ENCODE peak calls at places on chromosomes 12 and 14, in five cellular contexts. One of them, this sample, is unnamed.
A peak's percentile ranks its signal among the peaks of the same experiment; 100 is the strongest.

GRCh38 chr12:92938018-92938417 is 8.9 kb upstream of the EEA1 start:
- DNase-seq in tibial nerve: no peak
- DNase-seq in stomach: no peak
- DNase-seq in A549: no peak
- DNase-seq in transverse colon: no peak
- DNase-seq in this sample: no peak

GRCh38 chr12:74985986-74986319 is 223.7 kb downstream of the KCNC2 start:
- DNase-seq in tibial nerve: no peak
- DNase-seq in stomach: no peak
- DNase-seq in transverse colon: no peak
- DNase-seq in A549: no peak
- DNase-seq in this sample: no peak

GRCh38 chr12:68894276-68894855 is 38.6 kb downstream of the CPM start:
- DNase-seq in stomach: no peak
- DNase-seq in A549: no peak
- DNase-seq in transverse colon: no peak
- DNase-seq in tibial nerve: no peak
- DNase-seq in this sample: no peak

GRCh38 chr14:90743826-90744225 is 72.4 kb downstream of the TTC7B start:
- DNase-seq in tibial nerve: no peak
- DNase-seq in A549: no peak
- DNase-seq in stomach: no peak
- DNase-seq in transverse colon: no peak
- DNase-seq in this sample: no peak

GRCh38 chr12:31526158-31526546 is 64.8 kb downstream of the DENND5B start:
- DNase-seq in tibial nerve: no peak
- DNase-seq in transverse colon: no peak
- DNase-seq in stomach: no peak
- DNase-seq in A549: no peak
- DNase-seq in this sample: no peak

GRCh38 chr14:68630611-68631013 is 162.3 kb downstream of the ZFP36L1 start:
- DNase-seq in transverse colon: no peak
- DNase-seq in tibial nerve: no peak
- DNase-seq in A549: no peak
- DNase-seq in stomach: no peak
- DNase-seq in this sample: no peak

GRCh38 chr14:105760691-105761344 is 234.4 kb downstream of the TMEM121 start:
- DNase-seq in tibial nerve: no peak
- DNase-seq in stomach: peak; percentile 14
- DNase-seq in transverse colon: no peak
- DNase-seq in A549: no peak
- DNase-seq in this sample: no peak

GRCh38 chr12:71465794-71466193 is 26.2 kb downstream of the LGR5 start:
- DNase-seq in A549: no peak
- DNase-seq in stomach: no peak
- DNase-seq in tibial nerve: no peak
- DNase-seq in transverse colon: no peak
- DNase-seq in this sample: no peak

GRCh38 chr12:128339121-128339520 is 72.2 kb downstream of the TMEM132C start:
- DNase-seq in A549: no peak
- DNase-seq in transverse colon: no peak
- DNase-seq in stomach: no peak
- DNase-seq in tibial nerve: no peak
- DNase-seq in this sample: no peak

GRCh38 chr12:94771199-94771598 is 120.8 kb upstream of the TMCC3 start:
- DNase-seq in transverse colon: no peak
- DNase-seq in tibial nerve: no peak
- DNase-seq in A549: no peak
- DNase-seq in stomach: no peak
- DNase-seq in this sample: no peak

GRCh38 chr12:71662861-71663560 is 637 bp downstream of the ZFC3H1 start:
- DNase-seq in tibial nerve: peak; percentile 32
- DNase-seq in stomach: peak; percentile 62
- DNase-seq in A549: peak; percentile 43
- DNase-seq in transverse colon: peak; percentile 73
- DNase-seq in this sample: peak; percentile 72

GRCh38 chr14:81219821-81220487 is 805 bp downstream of the GTF2A1 start:
- DNase-seq in transverse colon: peak; percentile 29
- DNase-seq in stomach: peak; percentile 43
- DNase-seq in tibial nerve: no peak
- DNase-seq in A549: no peak
- DNase-seq in this sample: peak; percentile 34

GRCh38 chr14:99258884-99259283 is 13.1 kb downstream of the BCL11B start:
- DNase-seq in tibial nerve: no peak
- DNase-seq in transverse colon: no peak
- DNase-seq in stomach: no peak
- DNase-seq in A549: no peak
- DNase-seq in this sample: no peak

GRCh38 chr14:94679106-94679819 is 67.1 kb downstream of the SERPINA3 start:
- DNase-seq in tibial nerve: no peak
- DNase-seq in transverse colon: no peak
- DNase-seq in A549: no peak
- DNase-seq in stomach: peak; percentile 19
- DNase-seq in this sample: no peak

GRCh38 chr14:36718216-36718615 is 56.6 kb downstream of the PAX9 start:
- DNase-seq in tibial nerve: no peak
- DNase-seq in stomach: no peak
- DNase-seq in A549: no peak
- DNase-seq in transverse colon: no peak
- DNase-seq in this sample: no peak

GRCh38 chr12:19764408-19764807 is 325.1 kb downstream of the AEBP2 start:
- DNase-seq in stomach: no peak
- DNase-seq in tibial nerve: no peak
- DNase-seq in A549: no peak
- DNase-seq in transverse colon: no peak
- DNase-seq in this sample: no peak

GRCh38 chr14:78530078-78530477 is 359.9 kb downstream of the NRXN3 start:
- DNase-seq in stomach: no peak
- DNase-seq in transverse colon: no peak
- DNase-seq in tibial nerve: no peak
- DNase-seq in A549: no peak
- DNase-seq in this sample: no peak

GRCh38 chr12:78115889-78116288 is 285.2 kb downstream of the NAV3 start:
- DNase-seq in transverse colon: no peak
- DNase-seq in A549: no peak
- DNase-seq in tibial nerve: no peak
- DNase-seq in stomach: no peak
- DNase-seq in this sample: no peak

GRCh38 chr12:31589582-31589895 is 1.4 kb downstream of the DENND5B start:
- DNase-seq in A549: no peak
- DNase-seq in stomach: no peak
- DNase-seq in transverse colon: no peak
- DNase-seq in tibial nerve: peak; percentile 48
- DNase-seq in this sample: peak; percentile 89

GRCh38 chr12:131491887-131492490 is 218.9 kb upstream of the SFSWAP start:
- DNase-seq in A549: no peak
- DNase-seq in stomach: no peak
- DNase-seq in tibial nerve: no peak
- DNase-seq in transverse colon: no peak
- DNase-seq in this sample: no peak

GRCh38 chr12:41944241-41944640 is 200.4 kb downstream of the GXYLT1 start:
- DNase-seq in stomach: no peak
- DNase-seq in A549: no peak
- DNase-seq in transverse colon: no peak
- DNase-seq in tibial nerve: no peak
- DNase-seq in this sample: no peak

GRCh38 chr12:54125950-54126695 is 62.7 kb downstream of the SMUG1 start:
- DNase-seq in tibial nerve: peak; percentile 32
- DNase-seq in A549: no peak
- DNase-seq in stomach: peak; percentile 75
- DNase-seq in transverse colon: peak; percentile 24
- DNase-seq in this sample: no peak

GRCh38 chr12:97359291-97359690 is 103.3 kb upstream of the RMST start:
- DNase-seq in A549: no peak
- DNase-seq in transverse colon: no peak
- DNase-seq in tibial nerve: no peak
- DNase-seq in stomach: no peak
- DNase-seq in this sample: no peak
- TF ChIP-seq EP300 in A549: no peak
- TF ChIP-seq EP300 in transverse colon: no peak
- TF ChIP-seq EP300 in tibial nerve: no peak
- TF ChIP-seq EP300 in stomach: no peak
- TF ChIP-seq EP300 in this sample: no peak

GRCh38 chr12:1934831-1935230 is 16.4 kb upstream of the CACNA2D4 start:
- DNase-seq in A549: no peak
- DNase-seq in tibial nerve: no peak
- DNase-seq in stomach: no peak
- DNase-seq in transverse colon: no peak
- DNase-seq in this sample: no peak

GRCh38 chr12:1935242-1935641 is 16.8 kb upstream of the CACNA2D4 start:
- DNase-seq in stomach: no peak
- DNase-seq in tibial nerve: no peak
- DNase-seq in transverse colon: no peak
- DNase-seq in A549: no peak
- DNase-seq in this sample: no peak

GRCh38 chr12:1936406-1937320 is 18.2 kb upstream of the CACNA2D4 start:
- DNase-seq in stomach: peak; percentile 91
- DNase-seq in transverse colon: peak; percentile 87
- DNase-seq in A549: peak; percentile 13
- DNase-seq in tibial nerve: no peak
- DNase-seq in this sample: peak; percentile 84

GRCh38 chr12:1934068-1934467 is 15.6 kb upstream of the CACNA2D4 start:
- DNase-seq in stomach: no peak
- DNase-seq in transverse colon: no peak
- DNase-seq in tibial nerve: no peak
- DNase-seq in A549: no peak
- DNase-seq in this sample: no peak

GRCh38 chr12:1935700-1936378 is 17.4 kb upstream of the CACNA2D4 start:
- DNase-seq in A549: no peak
- DNase-seq in transverse colon: no peak
- DNase-seq in stomach: peak; percentile 90
- DNase-seq in tibial nerve: no peak
- DNase-seq in this sample: no peak
- TF ChIP-seq EP300 in A549: no peak
- TF ChIP-seq EP300 in transverse colon: no peak
- TF ChIP-seq EP300 in stomach: no peak
- TF ChIP-seq EP300 in tibial nerve: no peak
- TF ChIP-seq EP300 in this sample: no peak

DNA sequence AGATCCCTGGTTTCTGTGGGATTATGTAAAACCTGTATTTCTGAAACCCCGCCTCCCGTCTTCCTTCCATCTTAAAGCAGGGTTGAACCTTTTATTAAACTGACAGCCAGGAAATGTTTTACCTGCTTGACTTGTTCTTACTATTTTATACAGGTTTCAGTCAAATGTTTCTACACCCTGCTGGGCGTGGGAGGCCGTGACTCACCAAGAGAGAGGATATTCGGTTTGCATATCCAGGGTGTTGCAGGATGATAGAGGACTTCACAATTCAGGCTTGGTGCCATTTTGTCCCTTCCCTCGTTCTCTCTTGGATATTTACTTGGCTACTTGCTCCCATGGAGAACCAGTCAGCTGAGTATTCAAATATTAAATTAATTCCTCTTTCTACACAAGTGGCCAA is 69.7 kb downstream of the ARF6 start:
- DNase-seq in stomach: peak; percentile 55
- DNase-seq in transverse colon: peak; percentile 75
- DNase-seq in A549: no peak
- DNase-seq in tibial nerve: no peak
- DNase-seq in this sample: peak; percentile 50
- TF ChIP-seq EP300 in stomach: no peak
- TF ChIP-seq EP300 in transverse colon: no peak
- TF ChIP-seq EP300 in A549: no peak
- TF ChIP-seq EP300 in tibial nerve: no peak
- TF ChIP-seq EP300 in this sample: no peak

DNA sequence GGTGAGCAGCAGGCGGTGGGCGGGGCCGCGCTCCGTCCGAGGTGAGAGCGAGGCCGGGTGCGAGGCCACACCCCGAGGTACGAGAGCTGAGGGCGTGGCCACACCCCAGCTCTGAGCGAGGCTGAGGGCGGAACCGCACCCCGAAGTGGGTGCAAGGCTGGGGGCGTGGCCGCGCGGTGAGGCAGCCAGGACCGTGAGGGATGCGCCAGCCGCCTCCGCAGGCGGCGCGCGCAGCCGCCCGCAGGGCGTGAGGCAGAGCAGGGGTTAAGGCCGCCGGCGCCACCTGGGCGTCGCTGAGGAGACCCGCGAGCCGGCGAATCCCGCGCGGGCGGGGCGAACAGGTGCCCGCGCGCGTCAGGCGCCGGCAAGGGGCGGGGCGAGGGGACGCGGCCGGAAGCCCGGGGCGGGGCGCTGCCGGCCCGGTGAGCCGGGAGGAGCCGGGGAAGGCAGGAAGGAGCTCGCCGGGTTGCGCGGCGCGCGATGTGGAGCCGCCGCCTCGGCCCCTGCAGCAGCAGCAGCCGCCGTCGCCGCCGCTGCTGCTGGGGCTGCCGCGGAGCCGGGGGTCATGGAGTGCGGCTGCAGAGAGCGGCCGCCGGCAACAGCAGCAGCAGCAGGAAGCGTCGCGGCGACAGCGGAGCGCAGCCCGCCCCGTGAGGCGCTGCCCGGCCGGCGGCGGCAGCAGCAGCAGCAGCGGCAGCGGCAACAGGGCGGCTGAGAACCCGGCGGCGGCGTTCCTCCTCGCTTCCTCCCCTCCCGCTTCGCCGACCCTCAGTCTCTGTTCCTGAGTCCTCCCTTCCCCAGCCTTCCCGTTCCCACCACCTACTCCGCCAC is at the start of gene BICDL1:
- DNase-seq in tibial nerve: peak; percentile 7
- DNase-seq in stomach: peak; percentile 97
- DNase-seq in transverse colon: peak; percentile 94
- DNase-seq in A549: peak; percentile 82
- DNase-seq in this sample: peak; percentile 96
- TF ChIP-seq EP300 in tibial nerve: no peak
- TF ChIP-seq EP300 in stomach: no peak
- TF ChIP-seq EP300 in transverse colon: no peak
- TF ChIP-seq EP300 in A549: no peak
- TF ChIP-seq EP300 in this sample: no peak

DNA sequence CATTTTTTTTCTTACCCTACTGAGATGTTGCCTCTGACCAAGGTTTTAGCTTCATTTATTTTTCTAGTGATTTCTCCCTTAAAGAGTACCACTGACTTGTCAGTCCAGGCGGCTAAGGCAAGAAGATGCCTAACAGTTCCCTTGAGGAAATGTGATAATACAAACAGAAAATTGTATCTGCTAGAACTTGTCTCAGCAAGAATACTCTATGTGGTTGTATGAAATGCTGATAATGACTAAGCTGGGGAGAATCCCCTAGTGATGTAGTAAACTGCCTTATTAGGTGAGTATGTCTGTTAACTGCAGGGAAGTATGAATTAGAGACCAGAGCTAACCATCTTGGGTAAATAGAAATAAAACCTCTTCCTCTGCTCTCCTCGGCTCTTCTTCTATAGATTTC is 6.7 kb downstream of the C12orf54 start:
- DNase-seq in stomach: no peak
- DNase-seq in A549: no peak
- DNase-seq in transverse colon: no peak
- DNase-seq in tibial nerve: no peak
- DNase-seq in this sample: no peak
- TF ChIP-seq EP300 in stomach: no peak
- TF ChIP-seq EP300 in A549: no peak
- TF ChIP-seq EP300 in transverse colon: no peak
- TF ChIP-seq EP300 in tibial nerve: no peak
- TF ChIP-seq EP300 in this sample: no peak

This sample was measured in upper lobe of left lung.